ENCODE peak calls at places on chromosomes 3 and 15, in ten cellular contexts. B, G, A, L, S, W, P, N, T and E are unnamed samples.

GRCh38 chr3:161314836-161315391 is 56.4 kb downstream of the SPTSSB start:
- DNase-seq in B (no peak), G (no peak), A (no peak), L (no peak), S (no peak), W (no peak), P (no peak), N (no peak), T (no peak), E (no peak)

GRCh38 chr3:196624008-196624790 is 15.3 kb upstream of the NRROS start:
- DNase-seq in B (no peak), G (no peak), A (no peak), L (no peak), S (no peak), W (no peak), P (no peak), N (no peak), T (no peak), E (no peak)

GRCh38 chr3:58176827-58177489 is 33.8 kb downstream of the DNASE1L3 start:
- DNase-seq in B (no peak), G (no peak), A (no peak), L (no peak), S (no peak), W (no peak), P (no peak), N (no peak), T (no peak), E (no peak)

GRCh38 chr3:192772495-192772894 is 45.2 kb upstream of the FGF12 start:
- DNase-seq in B (no peak), G (no peak), A (peak; percentile 12), L (peak; percentile 60), S (no peak), W (peak; percentile 35), P (peak; percentile 2), N (no peak), T (no peak), E (no peak)

GRCh38 chr3:13708871-13709595 is 160.1 kb downstream of the FBLN2 start:
- DNase-seq in B (no peak), G (peak; percentile 17), A (no peak), L (no peak), S (no peak), W (no peak), P (no peak), N (no peak), T (no peak), E (no peak)

GRCh38 chr15:90230071-90230494 is 3.7 kb downstream of the CIB1 start:
- DNase-seq in B (no peak), G (no peak), A (no peak), L (no peak), S (no peak), W (peak; percentile 83), P (no peak), N (no peak), T (no peak), E (peak; percentile 67)

GRCh38 chr15:59687831-59688230 is 1.3 kb downstream of the BNIP2 start:
- DNase-seq in B (no peak), G (no peak), A (no peak), L (no peak), S (peak; percentile 5), W (no peak), P (peak; percentile 15), N (no peak), T (no peak), E (no peak)

GRCh38 chr3:187112934-187113793 is 26.1 kb downstream of the RPL39L start:
- DNase-seq in B (no peak), G (no peak), A (peak; percentile 13), L (no peak), S (no peak), W (no peak), P (peak; percentile 12), N (no peak), T (no peak), E (no peak)

GRCh38 chr3:45145681-45146614 is at the start of gene CDCP1:
- DNase-seq in B (no peak), G (no peak), A (no peak), L (peak; percentile 82), S (no peak), W (peak; percentile 69), P (no peak), N (no peak), T (no peak), E (peak; percentile 78)
- TF ChIP-seq EP300 in B (no peak), G (no peak), A (no peak), L (no peak), S (no peak), W (no peak), P (no peak), N (no peak), T (no peak), E (no peak)

GRCh38 chr3:101635954-101636798 is 40.8 kb downstream of the ZBTB11 start:
- DNase-seq in B (peak; percentile 18), G (no peak), A (peak; percentile 51), L (peak; percentile 89), S (peak; percentile 11), W (peak; percentile 58), P (peak; percentile 44), N (no peak), T (no peak), E (peak; percentile 56)

GRCh38 chr3:101640256-101640655 is 36.7 kb downstream of the ZBTB11 start:
- DNase-seq in B (no peak), G (no peak), A (no peak), L (no peak), S (no peak), W (no peak), P (no peak), N (no peak), T (no peak), E (no peak)

GRCh38 chr3:101637461-101637860 is 39.5 kb downstream of the ZBTB11 start:
- DNase-seq in B (no peak), G (no peak), A (no peak), L (peak; percentile 38), S (no peak), W (no peak), P (no peak), N (no peak), T (no peak), E (no peak)

GRCh38 chr3:101639280-101639963 is 37.5 kb downstream of the ZBTB11 start:
- DNase-seq in B (no peak), G (no peak), A (no peak), L (peak; percentile 17), S (no peak), W (no peak), P (no peak), N (no peak), T (no peak), E (no peak)

DNA sequence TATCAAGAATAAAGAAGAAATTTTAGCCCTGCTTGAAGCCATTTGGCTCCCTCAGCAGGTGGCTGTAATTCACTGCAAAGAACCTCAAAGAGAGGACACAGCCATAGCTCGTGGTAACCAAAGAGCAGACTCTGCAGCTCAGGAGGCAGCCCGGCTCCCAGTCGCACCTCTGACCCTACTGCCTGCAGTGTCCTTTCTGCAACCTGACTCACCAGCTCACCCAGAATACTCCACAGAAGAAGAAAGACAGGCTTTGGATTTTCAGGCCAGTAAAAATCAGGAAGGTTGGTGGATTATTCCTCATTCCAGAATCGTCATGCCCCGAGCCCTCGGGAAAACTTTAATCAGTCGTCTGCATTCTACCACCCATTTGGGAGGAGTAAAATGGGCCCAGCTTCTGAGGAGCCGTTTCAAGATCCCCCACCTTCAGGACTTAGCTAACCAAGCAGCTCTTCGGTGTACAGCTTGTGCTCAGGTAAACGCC is 38.6 kb downstream of the ZBTB11 start:
- DNase-seq in B (no peak), G (no peak), A (no peak), L (peak; percentile 47), S (no peak), W (no peak), P (peak; percentile 35), N (no peak), T (no peak), E (no peak)
- TF ChIP-seq CTCF in B (no peak), G (no peak), A (no peak), L (no peak), S (peak; percentile 39), W (no peak), P (peak; percentile 69), N (no peak), T (no peak), E (no peak)

GRCh38 chr3:99561056-99561455 is 77.3 kb upstream of the COL8A1 start:
- DNase-seq in B (no peak), G (no peak), A (no peak), L (no peak), S (no peak), W (no peak), P (no peak), N (no peak), T (no peak), E (no peak)

GRCh38 chr3:99562138-99562537 is 76.3 kb upstream of the COL8A1 start:
- DNase-seq in B (no peak), G (no peak), A (no peak), L (peak; percentile 51), S (no peak), W (no peak), P (no peak), N (no peak), T (no peak), E (no peak)

GRCh38 chr3:99559196-99559595 is 79.2 kb upstream of the COL8A1 start:
- DNase-seq in B (no peak), G (no peak), A (no peak), L (no peak), S (no peak), W (no peak), P (no peak), N (no peak), T (no peak), E (no peak)

GRCh38 chr3:99565316-99565715 is 73.1 kb upstream of the COL8A1 start:
- DNase-seq in B (no peak), G (no peak), A (no peak), L (no peak), S (no peak), W (no peak), P (no peak), N (no peak), T (no peak), E (no peak)

GRCh38 chr3:99562990-99563607 is 75.3 kb upstream of the COL8A1 start:
- DNase-seq in B (no peak), G (no peak), A (no peak), L (no peak), S (no peak), W (no peak), P (no peak), N (no peak), T (no peak), E (no peak)
- TF ChIP-seq EP300 in B (no peak), G (no peak), A (no peak), L (no peak), S (no peak), W (no peak), P (no peak), N (no peak), T (no peak), E (no peak)

GRCh38 chr3:94307588-94307987 is 244.7 kb downstream of the NSUN3 start:
- DNase-seq in B (no peak), G (no peak), A (no peak), L (no peak), S (no peak), W (no peak), P (no peak), N (no peak), T (no peak), E (no peak)

GRCh38 chr3:94311651-94312050 is 248.8 kb downstream of the NSUN3 start:
- DNase-seq in B (no peak), G (no peak), A (no peak), L (no peak), S (no peak), W (no peak), P (no peak), N (no peak), T (no peak), E (no peak)

GRCh38 chr3:94310736-94311135 is 247.9 kb downstream of the NSUN3 start:
- DNase-seq in B (no peak), G (no peak), A (no peak), L (no peak), S (no peak), W (no peak), P (no peak), N (no peak), T (no peak), E (no peak)

GRCh38 chr3:94305835-94306685 is 243.2 kb downstream of the NSUN3 start:
- DNase-seq in B (no peak), G (no peak), A (no peak), L (no peak), S (no peak), W (no peak), P (peak; percentile 57), N (no peak), T (no peak), E (no peak)

DNA sequence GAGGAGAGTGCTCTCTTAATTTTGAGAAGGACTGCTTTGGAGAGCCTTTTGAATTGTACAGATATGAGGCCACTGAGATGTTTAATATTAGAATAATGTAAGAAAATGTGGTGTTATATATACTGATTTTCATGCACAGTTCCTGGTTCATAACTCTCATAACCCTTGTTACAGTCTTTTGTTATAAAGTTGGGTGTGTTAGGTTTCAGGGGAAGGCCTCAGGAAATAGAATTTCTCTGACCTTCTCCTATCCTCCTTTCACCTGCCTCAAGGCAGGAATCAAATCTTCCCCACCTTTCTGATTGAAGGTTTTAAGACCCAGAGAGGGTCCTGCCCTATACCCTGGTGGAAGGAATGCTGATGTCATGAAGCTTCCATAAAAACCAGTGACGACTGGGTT is 245.9 kb downstream of the NSUN3 start:
- DNase-seq in B (no peak), G (no peak), A (no peak), L (no peak), S (no peak), W (no peak), P (no peak), N (no peak), T (no peak), E (no peak)
- TF ChIP-seq CTCF in B (no peak), G (no peak), A (no peak), L (no peak), S (no peak), W (no peak), P (no peak), N (no peak), T (no peak), E (no peak)